ENCODE peak calls at places on chromosomes 4 and X, in five cellular contexts. One of them, this sample, is unnamed.

GRCh38 chr4:6471303-6472007 is 959 bp downstream of the PPP2R2C start:
- DNase-seq in K562: no peak
- DNase-seq in SK-N-SH: peak
- DNase-seq in HCT116: no peak
- DNase-seq in H1: peak
- DNase-seq in this sample: no peak

GRCh38 chrX:8018916-8019315 is 91.7 kb upstream of the PNPLA4 start:
- DNase-seq in K562: no peak
- DNase-seq in SK-N-SH: no peak
- DNase-seq in HCT116: no peak
- DNase-seq in H1: no peak
- DNase-seq in this sample: no peak

GRCh38 chrX:275967-276587 is 5.1 kb upstream of the PLCXD1 start:
- DNase-seq in K562: peak
- DNase-seq in SK-N-SH: peak
- DNase-seq in HCT116: peak
- DNase-seq in H1: peak
- DNase-seq in this sample: peak

GRCh38 chr4:113468165-113469022 is 293.1 kb downstream of the CAMK2D start:
- DNase-seq in K562: no peak
- DNase-seq in SK-N-SH: peak
- DNase-seq in HCT116: peak
- DNase-seq in H1: no peak
- DNase-seq in this sample: no peak

GRCh38 chrX:15416133-15416993 is 32.1 kb upstream of the VEGFD start:
- DNase-seq in K562: no peak
- DNase-seq in SK-N-SH: no peak
- DNase-seq in HCT116: no peak
- DNase-seq in H1: no peak
- DNase-seq in this sample: no peak

GRCh38 chr4:102437111-102437510 is 64.0 kb upstream of the NFKB1 start:
- DNase-seq in K562: no peak
- DNase-seq in SK-N-SH: no peak
- DNase-seq in HCT116: no peak
- DNase-seq in H1: no peak
- DNase-seq in this sample: no peak

GRCh38 chr4:10115657-10116624 is 658 bp downstream of the WDR1 start:
- DNase-seq in K562: peak
- DNase-seq in SK-N-SH: peak
- DNase-seq in HCT116: peak
- DNase-seq in H1: peak
- DNase-seq in this sample: peak

GRCh38 chrX:118847676-118848075 is 24.1 kb downstream of the ZCCHC12 start:
- DNase-seq in K562: peak
- DNase-seq in SK-N-SH: peak
- DNase-seq in HCT116: peak
- DNase-seq in H1: no peak
- DNase-seq in this sample: no peak

GRCh38 chr4:112109455-112110425 is 35.5 kb upstream of the FAM241A start:
- DNase-seq in K562: no peak
- DNase-seq in SK-N-SH: no peak
- DNase-seq in HCT116: no peak
- DNase-seq in H1: no peak
- DNase-seq in this sample: peak

GRCh38 chr4:156169011-156169410 is 215.3 kb upstream of the CTSO start:
- DNase-seq in K562: no peak
- DNase-seq in SK-N-SH: no peak
- DNase-seq in HCT116: peak
- DNase-seq in H1: peak
- DNase-seq in this sample: peak

GRCh38 chr4:154807042-154807630 is 26.1 kb downstream of the RBM46 start:
- DNase-seq in K562: peak
- DNase-seq in SK-N-SH: peak
- DNase-seq in HCT116: peak
- DNase-seq in H1: no peak
- DNase-seq in this sample: peak

GRCh38 chrX:18702362-18703195 is 4.9 kb upstream of the PPEF1 start:
- DNase-seq in K562: no peak
- DNase-seq in SK-N-SH: no peak
- DNase-seq in HCT116: no peak
- DNase-seq in H1: no peak
- DNase-seq in this sample: no peak

GRCh38 chr4:184684491-184685189 is 35.1 kb downstream of the PRIMPOL start:
- DNase-seq in K562: peak
- DNase-seq in SK-N-SH: no peak
- DNase-seq in HCT116: no peak
- DNase-seq in H1: no peak
- DNase-seq in this sample: no peak

GRCh38 chr4:184473515-184474260 is 662 bp downstream of the IRF2 start:
- DNase-seq in K562: peak
- DNase-seq in SK-N-SH: peak
- DNase-seq in HCT116: no peak
- DNase-seq in H1: peak
- DNase-seq in this sample: peak

GRCh38 chr4:184310171-184310567 is 92.5 kb upstream of the ENPP6 start:
- DNase-seq in K562: peak
- DNase-seq in SK-N-SH: no peak
- DNase-seq in HCT116: no peak
- DNase-seq in H1: peak
- DNase-seq in this sample: no peak

GRCh38 chr4:82099863-82100579 is 273.8 kb downstream of the HNRNPD start:
- DNase-seq in K562: no peak
- DNase-seq in SK-N-SH: no peak
- DNase-seq in HCT116: no peak
- DNase-seq in H1: no peak
- DNase-seq in this sample: no peak

GRCh38 chrX:104419926-104420325 is 146.1 kb upstream of the IL1RAPL2 start:
- DNase-seq in K562: no peak
- DNase-seq in SK-N-SH: no peak
- DNase-seq in HCT116: no peak
- DNase-seq in H1: no peak
- DNase-seq in this sample: no peak

GRCh38 chrX:9141496-9141895 is 107.6 kb upstream of the FAM9B start:
- DNase-seq in K562: no peak
- DNase-seq in SK-N-SH: no peak
- DNase-seq in HCT116: no peak
- DNase-seq in H1: no peak
- DNase-seq in this sample: no peak

GRCh38 chrX:45050558-45050957 is 150.1 kb downstream of the DIPK2B start:
- DNase-seq in K562: no peak
- DNase-seq in SK-N-SH: no peak
- DNase-seq in HCT116: no peak
- DNase-seq in H1: no peak
- DNase-seq in this sample: no peak

DNA sequence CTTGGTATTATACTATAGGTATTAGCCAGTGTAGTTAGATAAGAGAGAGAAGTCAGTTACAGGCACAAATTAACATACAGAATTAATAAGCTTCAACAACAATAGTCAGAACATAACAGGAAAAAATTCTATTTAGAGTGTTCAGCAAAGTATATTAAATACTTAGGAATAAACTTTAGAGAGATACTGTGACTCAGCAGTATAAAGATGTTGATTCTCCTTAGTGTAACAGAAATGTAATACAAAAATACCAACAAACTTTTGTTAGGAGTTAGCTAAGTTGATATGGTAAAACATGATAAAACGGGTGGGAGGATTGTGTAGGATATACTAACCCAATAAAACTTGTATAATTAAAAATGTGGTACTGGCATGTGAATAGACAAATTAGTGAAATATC is 154.3 kb downstream of the DIPK2B start:
- DNase-seq in K562: no peak
- DNase-seq in SK-N-SH: no peak
- DNase-seq in HCT116: no peak
- DNase-seq in H1: no peak
- DNase-seq in this sample: no peak
- TF ChIP-seq JUND in K562: no peak
- TF ChIP-seq JUND in SK-N-SH: no peak
- TF ChIP-seq JUND in HCT116: no peak
- TF ChIP-seq JUND in H1: no peak
- TF ChIP-seq JUND in this sample: no peak

GRCh38 chr4:76654796-76655195 is 219.8 kb downstream of the SHROOM3 start:
- DNase-seq in K562: no peak
- DNase-seq in SK-N-SH: no peak
- DNase-seq in HCT116: no peak
- DNase-seq in H1: no peak
- DNase-seq in this sample: no peak

GRCh38 chr4:76651616-76652015 is 216.6 kb downstream of the SHROOM3 start:
- DNase-seq in K562: no peak
- DNase-seq in SK-N-SH: no peak
- DNase-seq in HCT116: no peak
- DNase-seq in H1: no peak
- DNase-seq in this sample: no peak

GRCh38 chr4:76652389-76652788 is 217.4 kb downstream of the SHROOM3 start:
- DNase-seq in K562: no peak
- DNase-seq in SK-N-SH: no peak
- DNase-seq in HCT116: no peak
- DNase-seq in H1: no peak
- DNase-seq in this sample: no peak

GRCh38 chr4:76655566-76656479 is 220.8 kb downstream of the SHROOM3 start:
- DNase-seq in K562: no peak
- DNase-seq in SK-N-SH: no peak
- DNase-seq in HCT116: no peak
- DNase-seq in H1: no peak
- DNase-seq in this sample: no peak

GRCh38 chr4:76654084-76654483 is 219.1 kb downstream of the SHROOM3 start:
- DNase-seq in K562: no peak
- DNase-seq in SK-N-SH: no peak
- DNase-seq in HCT116: no peak
- DNase-seq in H1: no peak
- DNase-seq in this sample: no peak
- TF ChIP-seq JUND in K562: no peak
- TF ChIP-seq JUND in SK-N-SH: no peak
- TF ChIP-seq JUND in HCT116: no peak
- TF ChIP-seq JUND in H1: no peak
- TF ChIP-seq JUND in this sample: no peak

DNA sequence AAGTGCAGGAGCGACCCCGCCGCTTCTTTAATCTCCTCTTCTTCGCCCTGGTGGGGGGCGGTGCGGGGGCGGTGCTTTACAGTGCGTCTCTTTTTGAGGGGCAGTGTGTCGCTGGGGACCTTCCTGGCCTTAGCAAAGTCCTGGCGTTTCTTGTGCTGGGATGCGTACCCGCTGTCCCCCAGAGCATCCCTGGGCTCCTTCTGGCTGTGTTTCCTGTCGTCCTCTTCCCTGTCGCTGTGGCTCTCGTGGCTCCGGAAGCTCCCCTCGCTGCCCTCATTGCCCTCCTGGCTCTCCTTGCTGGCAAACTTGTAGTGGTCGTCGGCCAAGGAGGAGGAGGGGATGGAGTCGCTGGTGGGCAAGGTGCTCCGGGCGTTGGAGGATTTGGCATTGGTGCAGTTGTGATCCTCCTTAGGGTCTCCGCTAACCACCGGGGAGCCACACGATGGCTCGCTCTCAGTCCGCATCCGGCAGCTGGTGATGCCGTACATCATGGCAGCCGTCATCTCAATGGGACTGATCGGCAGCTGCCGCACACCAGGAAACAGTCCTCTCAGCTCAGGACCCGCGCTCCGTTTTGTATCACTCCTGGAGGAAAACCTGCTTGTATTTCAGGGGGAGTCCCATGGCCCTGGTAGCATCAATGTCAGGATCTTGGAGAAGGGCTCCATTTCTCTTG is 30.4 kb upstream of the TMSB15A start:
- DNase-seq in K562: no peak
- DNase-seq in SK-N-SH: peak
- DNase-seq in HCT116: no peak
- DNase-seq in H1: peak
- DNase-seq in this sample: no peak
- TF ChIP-seq JUND in K562: no peak
- TF ChIP-seq JUND in SK-N-SH: no peak
- TF ChIP-seq JUND in HCT116: no peak
- TF ChIP-seq JUND in H1: no peak
- TF ChIP-seq JUND in this sample: no peak

DNA sequence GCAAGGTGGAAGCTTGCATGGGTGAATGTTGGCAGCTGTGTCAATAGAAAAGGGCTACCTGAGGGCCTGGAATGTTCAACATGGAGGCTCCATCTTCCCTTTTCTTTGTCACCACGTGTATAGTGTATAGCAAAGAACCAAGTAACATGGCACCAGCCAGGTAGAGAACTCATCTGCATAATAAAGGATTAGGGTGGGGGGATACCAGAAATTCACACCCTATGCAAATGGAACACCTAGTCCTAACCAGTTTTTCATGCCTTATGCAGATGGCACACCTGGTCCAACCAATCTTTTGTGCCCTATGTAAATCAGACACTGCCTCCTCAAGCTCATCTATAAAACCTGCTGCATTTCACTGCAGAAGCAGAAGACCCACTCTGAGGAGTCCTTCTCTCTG is 169.6 kb upstream of the GLRA2 start:
- DNase-seq in K562: no peak
- DNase-seq in SK-N-SH: no peak
- DNase-seq in HCT116: no peak
- DNase-seq in H1: no peak
- DNase-seq in this sample: no peak
- TF ChIP-seq JUND in K562: no peak
- TF ChIP-seq JUND in SK-N-SH: no peak
- TF ChIP-seq JUND in HCT116: no peak
- TF ChIP-seq JUND in H1: no peak
- TF ChIP-seq JUND in this sample: no peak